ENCODE peak calls at places on chromosomes 3 and 15, in seven cellular contexts. A is transverse colon, D is cardiac muscle cell, I is heart right ventricle, Z is stomach, P is spleen, H is OCI-LY7. E is an unnamed sample.

GRCh38 chr3:55458398-55458797 is 28.7 kb downstream of the WNT5A start:
- DNase-seq in I (no peak), H (no peak), P (no peak), D (no peak), A (no peak), Z (no peak), E (no peak)

GRCh38 chr3:8837172-8837571 is 67.8 kb upstream of the OXTR start:
- DNase-seq in P (no peak), H (no peak), Z (no peak), A (no peak), I (no peak), D (no peak), E (no peak)

GRCh38 chr3:47028146-47028545 is 48.7 kb downstream of the NBEAL2 start:
- DNase-seq in I (no peak), H (no peak), D (peak; percentile 13), A (no peak), P (no peak), Z (no peak), E (no peak)

GRCh38 chr15:48266029-48266428 is 59.9 kb downstream of the SLC12A1 start:
- DNase-seq in P (no peak), A (no peak), I (no peak), Z (no peak), H (no peak), D (no peak), E (no peak)

GRCh38 chr15:27412413-27412812 is 441.4 kb downstream of the GABRG3 start:
- DNase-seq in P (no peak), I (no peak), Z (no peak), A (no peak), H (no peak), D (no peak), E (no peak)

GRCh38 chr3:161420746-161421145 is 49.4 kb upstream of the SPTSSB start:
- DNase-seq in H (no peak), Z (peak; percentile 62), A (no peak), P (no peak), D (no peak), I (no peak), E (no peak)

GRCh38 chr3:159632124-159632523 is 356.5 kb upstream of the IL12A start:
- DNase-seq in I (no peak), Z (no peak), D (peak; percentile 7), H (no peak), A (no peak), P (no peak), E (no peak)

GRCh38 chr15:65175511-65175910 is 9.6 kb downstream of the CLPX start:
- DNase-seq in I (no peak), P (no peak), D (no peak), Z (no peak), H (no peak), A (no peak), E (no peak)

GRCh38 chr3:128170866-128171516 is 17.7 kb downstream of the EEFSEC start:
- DNase-seq in P (no peak), Z (peak; percentile 34), D (peak; percentile 83), A (peak; percentile 47), H (peak; percentile 23), I (peak; percentile 70), E (no peak)

GRCh38 chr15:55800216-55800615 is 57.3 kb upstream of the PRTG start:
- DNase-seq in H (no peak), A (no peak), D (no peak), P (no peak), Z (no peak), I (no peak), E (no peak)
- H3K27ac ChIP-seq in H (no peak overlapping the region), A (no peak overlapping the region), D (peak overlapping the region; percentile 41), P (no peak overlapping the region), Z (no peak overlapping the region), I (no peak overlapping the region), E (no peak overlapping the region)

DNA sequence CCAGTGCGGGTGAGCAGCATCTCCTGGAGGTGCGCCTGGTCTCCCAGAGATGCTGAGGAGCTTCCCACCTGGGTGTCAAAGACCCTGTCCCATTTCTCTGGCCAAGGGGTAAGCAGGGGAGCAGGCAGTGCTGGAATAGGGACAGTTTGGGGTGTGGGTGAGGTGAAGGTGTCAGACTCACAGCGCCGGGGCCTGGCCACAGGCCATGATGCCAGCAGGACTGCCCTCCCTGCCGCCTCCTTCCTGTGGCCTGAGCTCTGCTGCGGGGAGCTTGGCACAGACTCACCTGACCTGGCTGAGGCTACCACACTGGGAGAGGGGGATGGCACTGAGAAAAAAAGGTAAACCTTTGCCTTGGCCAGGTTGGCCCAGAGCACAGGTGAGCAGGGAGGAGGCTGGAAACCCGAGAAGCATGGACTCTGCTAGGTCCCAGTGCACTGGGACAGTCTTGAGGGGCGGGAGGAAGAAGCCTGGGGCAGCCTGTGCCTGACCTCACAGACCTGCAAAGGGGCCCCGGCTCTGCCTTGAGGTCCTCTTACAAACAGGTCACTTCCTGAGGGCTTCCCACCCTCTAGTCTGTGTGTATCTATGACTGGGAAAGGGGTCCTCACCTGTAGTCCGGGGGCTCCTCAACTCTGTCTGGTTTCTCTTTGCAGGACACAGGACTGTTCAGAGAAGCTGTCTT is 28.2 kb downstream of the GRAMD2A start:
- DNase-seq in Z (peak; percentile 44), D (no peak), I (no peak), A (no peak), P (peak; percentile 66), H (no peak), E (no peak)
- H3K4me1 ChIP-seq in Z (peaks cover 14% of the 10 kb centered on the region), D (peaks cover 6% of the 10 kb centered on the region), I (no peaks in the 10 kb centered on the region), A (no peaks in the 10 kb centered on the region), P (no peaks in the 10 kb centered on the region), H (no peaks in the 10 kb centered on the region), E (no peaks in the 10 kb centered on the region)

GRCh38 chr3:164060923-164061322 is 1017.4 kb downstream of the SI start:
- DNase-seq in A (no peak), P (no peak), H (no peak), I (no peak), D (no peak), Z (no peak), E (no peak)
- H3K4me3 ChIP-seq in A (no peak overlapping the region), P (no peak overlapping the region), H (no peak overlapping the region), I (no peak overlapping the region), D (no peak overlapping the region), Z (no peak overlapping the region), E (no peak overlapping the region)

DNA sequence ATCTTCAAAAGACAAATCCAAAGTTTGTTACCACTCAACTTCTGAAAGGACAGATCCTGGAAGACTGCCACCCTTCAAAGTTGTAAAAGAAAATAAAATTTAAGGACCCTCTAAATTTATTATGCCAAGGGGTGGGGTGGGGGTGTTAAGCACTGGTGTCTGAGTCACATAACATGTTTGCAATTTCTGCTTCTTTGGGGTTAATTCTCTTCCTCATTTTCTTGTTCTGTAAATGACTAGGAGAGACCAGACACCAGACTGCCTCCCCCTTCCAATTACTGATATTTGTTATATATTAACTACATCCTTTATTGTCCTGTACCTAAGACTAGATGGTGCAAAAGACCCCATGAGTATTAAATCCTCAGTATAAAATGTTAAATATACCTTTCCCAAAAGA is 242.8 kb downstream of the ZNF385D start:
- DNase-seq in I (no peak), D (no peak), A (no peak), H (no peak), P (no peak), Z (no peak), E (no peak)
- H3K27ac ChIP-seq in I (no peak overlapping the region), D (no peak overlapping the region), A (no peak overlapping the region), H (no peak overlapping the region), P (no peak overlapping the region), Z (no peak overlapping the region), E (no peak overlapping the region)

DNA sequence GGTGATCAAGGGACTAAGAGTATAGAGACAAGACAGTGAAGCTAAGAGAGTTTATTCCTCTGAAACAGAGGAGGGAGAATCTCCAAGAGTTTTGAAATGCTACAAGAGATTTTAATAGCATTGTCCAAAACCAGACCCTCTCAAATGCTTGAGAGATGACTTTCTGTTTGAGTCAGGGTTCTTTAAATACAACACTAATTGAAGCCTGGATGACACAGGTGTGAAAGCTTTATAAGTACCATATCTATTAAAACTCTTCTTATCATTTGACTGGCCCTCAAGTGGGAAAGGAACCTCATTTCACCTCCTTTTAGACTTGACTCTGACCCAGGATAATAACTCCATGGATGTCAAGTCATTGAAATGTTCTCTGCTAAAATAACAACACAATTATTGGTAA is 5.6 kb downstream of the COL8A1 start:
- DNase-seq in A (no peak), P (no peak), D (no peak), I (no peak), H (no peak), Z (no peak), E (no peak)
- H3K4me1 ChIP-seq in A (no peaks in the 10 kb centered on the region), P (no peaks in the 10 kb centered on the region), D (no peaks in the 10 kb centered on the region), I (peaks cover 8% of the 10 kb centered on the region), H (no peaks in the 10 kb centered on the region), Z (no peaks in the 10 kb centered on the region), E (no peaks in the 10 kb centered on the region)

DNA sequence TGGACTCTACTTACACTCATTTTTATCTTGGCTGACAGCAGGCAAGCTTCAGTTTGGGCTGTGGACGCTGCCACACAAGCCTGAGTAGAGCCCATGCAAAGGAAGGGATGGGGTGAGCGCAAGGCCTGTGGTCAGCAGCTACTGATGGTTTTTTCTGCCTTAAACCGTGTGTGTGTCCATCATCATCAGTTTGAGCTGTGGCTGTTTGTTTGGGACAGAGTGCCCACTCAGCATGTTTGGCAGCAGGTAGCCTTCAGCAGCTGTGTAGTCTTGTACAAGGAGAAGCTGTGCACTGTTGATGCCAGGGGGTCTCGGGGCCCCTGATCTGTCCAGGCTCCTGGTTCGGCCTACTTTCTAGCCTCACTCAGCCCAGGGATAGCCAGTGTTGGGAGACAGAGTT is 3.5 kb downstream of the RBM15B start:
- DNase-seq in A (no peak), P (no peak), H (no peak), Z (no peak), I (no peak), D (no peak), E (no peak)
- H3K4me3 ChIP-seq in A (no peak overlapping the region), P (no peak overlapping the region), H (peak overlapping the region; percentile 5), Z (peak overlapping the region; percentile 16), I (no peak overlapping the region), D (no peak overlapping the region), E (no peak overlapping the region)

GRCh38 chr3:112640333-112640863 is 545 bp downstream of the CCDC80 start:
- DNase-seq in H (no peak), A (no peak), P (no peak), Z (no peak), D (peak; percentile 38), I (no peak), E (no peak)
- H3K27ac ChIP-seq in H (no peak overlapping the region), A (peak overlapping the region; percentile 79), P (peak overlapping the region; percentile 60), Z (peak overlapping the region; percentile 79), D (peak overlapping the region; percentile 93), I (peak overlapping the region; percentile 58), E (peak overlapping the region; percentile 48)

GRCh38 chr3:72195895-72196294 is 410.9 kb upstream of the PROK2 start:
- DNase-seq in D (no peak), I (no peak), Z (no peak), A (no peak), P (no peak), H (no peak), E (no peak)
- H3K4me1 ChIP-seq in D (no peaks in the 10 kb centered on the region), I (no peaks in the 10 kb centered on the region), Z (no peaks in the 10 kb centered on the region), A (no peaks in the 10 kb centered on the region), P (no peaks in the 10 kb centered on the region), H (no peaks in the 10 kb centered on the region), E (no peaks in the 10 kb centered on the region)

GRCh38 chr3:49925485-49925884 is 4.1 kb downstream of the MON1A start:
- DNase-seq in Z (no peak), H (no peak), I (no peak), P (no peak), A (no peak), D (no peak), E (no peak)
- H3K4me3 ChIP-seq in Z (no peak overlapping the region), H (no peak overlapping the region), I (no peak overlapping the region), P (no peak overlapping the region), A (no peak overlapping the region), D (no peak overlapping the region), E (no peak overlapping the region)

DNA sequence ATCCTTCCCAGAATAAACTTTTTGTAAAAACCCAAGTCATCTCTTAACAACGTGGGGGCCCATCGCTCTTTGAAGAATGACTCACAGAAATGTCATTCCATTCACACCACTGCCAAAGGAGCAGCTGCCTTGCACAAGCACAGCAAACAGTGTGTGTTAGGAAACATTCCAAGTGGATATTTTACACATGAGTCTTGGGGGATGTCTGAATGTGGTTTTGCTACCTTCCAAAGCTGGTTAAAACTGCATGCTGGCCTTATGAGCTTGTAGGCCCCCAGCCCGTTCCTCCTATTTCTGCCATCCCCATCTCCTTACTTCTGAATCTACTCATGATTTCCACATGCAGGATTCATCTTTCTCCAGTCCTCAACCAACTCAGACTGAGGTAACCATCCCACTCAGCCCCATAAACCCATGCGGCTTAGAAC is 130.8 kb downstream of the CPNE4 start:
- DNase-seq in H (no peak), D (no peak), P (no peak), Z (no peak), I (no peak), A (no peak), E (no peak)
- H3K27ac ChIP-seq in H (no peak overlapping the region), D (no peak overlapping the region), P (no peak overlapping the region), Z (no peak overlapping the region), I (no peak overlapping the region), A (no peak overlapping the region), E (no peak overlapping the region)